ENCODE peak calls at places on chromosome 5, in eight cellular contexts. One of them, this sample, is unnamed.

GRCh38 chr5:171750316-171750788 is 35.3 kb upstream of the SMIM23 start:
- DNase-seq in HepG2: peak
- DNase-seq in neural progenitor cell: peak
- DNase-seq in SK-N-SH: peak
- DNase-seq in fibroblast of lung: peak
- DNase-seq in mammary epithelial cell: no peak
- DNase-seq in GM23248: peak
- DNase-seq in A549: peak
- DNase-seq in this sample: peak

GRCh38 chr5:40813698-40814281 is 15.6 kb upstream of the PRKAA1 start:
- DNase-seq in HepG2: no peak
- DNase-seq in neural progenitor cell: peak
- DNase-seq in SK-N-SH: no peak
- DNase-seq in fibroblast of lung: no peak
- DNase-seq in mammary epithelial cell: no peak
- DNase-seq in GM23248: no peak
- DNase-seq in A549: no peak
- DNase-seq in this sample: no peak

GRCh38 chr5:38796000-38796738 is 49.6 kb upstream of the OSMR start:
- DNase-seq in HepG2: no peak
- DNase-seq in neural progenitor cell: no peak
- DNase-seq in SK-N-SH: no peak
- DNase-seq in fibroblast of lung: no peak
- DNase-seq in mammary epithelial cell: no peak
- DNase-seq in GM23248: peak
- DNase-seq in A549: no peak
- DNase-seq in this sample: no peak

GRCh38 chr5:67493676-67494075 is 297.1 kb upstream of the CD180 start:
- DNase-seq in HepG2: peak
- DNase-seq in neural progenitor cell: peak
- DNase-seq in SK-N-SH: peak
- DNase-seq in fibroblast of lung: peak
- DNase-seq in mammary epithelial cell: peak
- DNase-seq in GM23248: peak
- DNase-seq in A549: peak
- DNase-seq in this sample: no peak

GRCh38 chr5:6791031-6791577 is 77.9 kb downstream of the TENT4A start:
- DNase-seq in HepG2: no peak
- DNase-seq in neural progenitor cell: no peak
- DNase-seq in SK-N-SH: no peak
- DNase-seq in fibroblast of lung: no peak
- DNase-seq in mammary epithelial cell: no peak
- DNase-seq in GM23248: no peak
- DNase-seq in A549: no peak
- DNase-seq in this sample: no peak

GRCh38 chr5:69367697-69368279 is 1.5 kb downstream of the AK6 start:
- DNase-seq in HepG2: no peak
- DNase-seq in neural progenitor cell: no peak
- DNase-seq in SK-N-SH: no peak
- DNase-seq in fibroblast of lung: no peak
- DNase-seq in mammary epithelial cell: no peak
- DNase-seq in GM23248: no peak
- DNase-seq in A549: no peak
- DNase-seq in this sample: no peak

GRCh38 chr5:19733612-19734495 is 254.1 kb downstream of the CDH18 start:
- DNase-seq in HepG2: no peak
- DNase-seq in neural progenitor cell: no peak
- DNase-seq in SK-N-SH: no peak
- DNase-seq in fibroblast of lung: peak
- DNase-seq in mammary epithelial cell: peak
- DNase-seq in GM23248: no peak
- DNase-seq in A549: no peak
- DNase-seq in this sample: no peak

GRCh38 chr5:56734066-56734766 is 81.1 kb upstream of the MAP3K1 start:
- DNase-seq in HepG2: no peak
- DNase-seq in neural progenitor cell: no peak
- DNase-seq in SK-N-SH: no peak
- DNase-seq in fibroblast of lung: no peak
- DNase-seq in mammary epithelial cell: no peak
- DNase-seq in GM23248: no peak
- DNase-seq in A549: no peak
- DNase-seq in this sample: no peak

GRCh38 chr5:148583421-148583965 is 70.8 kb downstream of the HTR4 start:
- DNase-seq in HepG2: no peak
- DNase-seq in neural progenitor cell: no peak
- DNase-seq in SK-N-SH: no peak
- DNase-seq in fibroblast of lung: no peak
- DNase-seq in mammary epithelial cell: no peak
- DNase-seq in GM23248: no peak
- DNase-seq in A549: no peak
- DNase-seq in this sample: no peak

GRCh38 chr5:179185256-179186091 is 125.3 kb downstream of the ZNF354C start:
- DNase-seq in HepG2: no peak
- DNase-seq in neural progenitor cell: no peak
- DNase-seq in SK-N-SH: no peak
- DNase-seq in fibroblast of lung: no peak
- DNase-seq in mammary epithelial cell: no peak
- DNase-seq in GM23248: no peak
- DNase-seq in A549: no peak
- DNase-seq in this sample: no peak

GRCh38 chr5:33448118-33448517 is 7.4 kb downstream of the TARS1 start:
- DNase-seq in HepG2: no peak
- DNase-seq in neural progenitor cell: no peak
- DNase-seq in SK-N-SH: no peak
- DNase-seq in fibroblast of lung: no peak
- DNase-seq in mammary epithelial cell: no peak
- DNase-seq in GM23248: no peak
- DNase-seq in A549: no peak
- DNase-seq in this sample: no peak
- H3K4me2 ChIP-seq in HepG2: no peak
- H3K4me2 ChIP-seq in neural progenitor cell: no peak
- H3K4me2 ChIP-seq in SK-N-SH: no peak
- H3K4me2 ChIP-seq in fibroblast of lung: no peak
- H3K4me2 ChIP-seq in mammary epithelial cell: no peak
- H3K4me2 ChIP-seq in GM23248: no peak
- H3K4me2 ChIP-seq in A549: no peak
- H3K4me2 ChIP-seq in this sample: no peak

DNA sequence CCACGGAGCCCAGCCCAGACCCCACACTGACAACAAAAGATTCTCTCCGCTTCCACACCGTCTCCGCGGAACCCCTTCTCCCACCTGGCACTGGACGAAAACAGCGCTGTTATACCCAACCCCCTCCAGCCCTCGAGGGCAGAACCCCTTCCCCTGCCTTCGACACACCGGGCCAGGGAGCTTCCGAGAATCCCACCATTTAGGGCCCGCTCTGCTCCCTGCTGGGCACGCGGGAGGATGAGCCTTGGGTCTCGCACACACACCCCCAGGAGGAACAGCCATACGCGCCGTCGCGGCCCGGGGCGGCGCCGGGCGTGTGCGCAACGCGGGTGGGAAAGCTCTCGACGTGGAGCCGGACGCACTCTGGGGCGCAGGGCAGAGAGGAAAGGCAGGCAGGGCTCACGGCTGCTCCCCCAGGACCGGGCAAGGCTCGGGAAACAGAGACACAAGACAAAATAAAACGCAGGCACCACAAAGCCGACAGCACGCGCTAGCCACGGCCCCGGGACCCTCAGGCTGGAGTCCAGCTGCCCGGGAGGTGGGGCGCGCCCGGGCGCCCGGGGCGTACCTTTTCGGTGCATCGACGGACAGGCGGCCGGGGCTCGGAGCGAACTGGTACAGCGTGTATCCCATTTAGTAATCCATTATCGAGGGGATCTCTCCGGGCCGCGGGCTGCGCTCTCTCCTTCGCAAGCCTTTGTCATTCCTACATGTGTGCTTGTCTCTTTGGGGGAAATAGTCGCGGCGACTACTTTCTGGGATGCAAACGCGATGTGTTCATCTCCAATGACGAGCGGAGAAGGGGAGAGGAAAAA is 799 bp downstream of the SEMA6A start:
- DNase-seq in HepG2: no peak
- DNase-seq in neural progenitor cell: peak
- DNase-seq in SK-N-SH: peak
- DNase-seq in fibroblast of lung: peak
- DNase-seq in mammary epithelial cell: peak
- DNase-seq in GM23248: peak
- DNase-seq in A549: peak
- DNase-seq in this sample: no peak
- H3K4me2 ChIP-seq in HepG2: peak
- H3K4me2 ChIP-seq in neural progenitor cell: peak
- H3K4me2 ChIP-seq in SK-N-SH: peak
- H3K4me2 ChIP-seq in fibroblast of lung: peak
- H3K4me2 ChIP-seq in mammary epithelial cell: peak
- H3K4me2 ChIP-seq in GM23248: peak
- H3K4me2 ChIP-seq in A549: peak
- H3K4me2 ChIP-seq in this sample: no peak

GRCh38 chr5:78746990-78747389 is 98.4 kb upstream of the LHFPL2 start:
- DNase-seq in HepG2: no peak
- DNase-seq in neural progenitor cell: peak
- DNase-seq in SK-N-SH: no peak
- DNase-seq in fibroblast of lung: no peak
- DNase-seq in mammary epithelial cell: no peak
- DNase-seq in GM23248: no peak
- DNase-seq in A549: no peak
- DNase-seq in this sample: no peak
- H3K4me2 ChIP-seq in HepG2: no peak
- H3K4me2 ChIP-seq in neural progenitor cell: no peak
- H3K4me2 ChIP-seq in SK-N-SH: peak
- H3K4me2 ChIP-seq in fibroblast of lung: peak
- H3K4me2 ChIP-seq in mammary epithelial cell: no peak
- H3K4me2 ChIP-seq in GM23248: peak
- H3K4me2 ChIP-seq in A549: no peak
- H3K4me2 ChIP-seq in this sample: no peak

DNA sequence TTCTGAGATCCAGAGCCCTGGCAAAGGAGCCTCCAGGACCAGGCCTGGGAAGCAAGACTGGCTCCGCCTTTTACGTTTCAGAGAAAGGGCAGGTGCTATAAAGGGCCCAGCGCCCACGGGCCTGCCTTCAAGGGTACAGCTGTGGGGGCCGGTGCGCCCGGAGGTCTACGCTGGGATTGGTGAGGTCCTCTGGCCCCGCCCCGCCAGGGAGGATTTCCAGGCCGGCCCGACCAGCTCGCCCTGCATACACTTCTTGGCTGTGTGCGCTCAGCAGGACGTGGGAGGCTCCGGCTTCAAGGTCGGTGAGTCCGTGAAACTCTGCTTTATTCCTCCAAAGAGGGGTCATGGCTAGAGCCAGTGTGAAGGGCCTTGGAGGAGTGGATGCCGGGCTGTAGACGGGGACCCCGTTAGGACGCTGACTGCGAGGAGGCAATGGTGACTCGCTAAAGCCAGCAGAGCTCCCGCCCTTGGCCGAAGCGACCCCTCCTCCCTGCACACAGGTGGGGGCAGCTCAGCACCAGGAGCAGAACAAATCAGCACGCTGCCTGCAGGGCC is at the start of gene CKMT2:
- DNase-seq in HepG2: peak
- DNase-seq in neural progenitor cell: peak
- DNase-seq in SK-N-SH: no peak
- DNase-seq in fibroblast of lung: peak
- DNase-seq in mammary epithelial cell: no peak
- DNase-seq in GM23248: peak
- DNase-seq in A549: no peak
- DNase-seq in this sample: peak
- H3K4me2 ChIP-seq in HepG2: peak
- H3K4me2 ChIP-seq in neural progenitor cell: peak
- H3K4me2 ChIP-seq in SK-N-SH: no peak
- H3K4me2 ChIP-seq in fibroblast of lung: peak
- H3K4me2 ChIP-seq in mammary epithelial cell: peak
- H3K4me2 ChIP-seq in GM23248: no peak
- H3K4me2 ChIP-seq in A549: no peak
- H3K4me2 ChIP-seq in this sample: no peak

GRCh38 chr5:83096660-83097334 is 19.4 kb downstream of the XRCC4 start:
- DNase-seq in HepG2: no peak
- DNase-seq in neural progenitor cell: no peak
- DNase-seq in SK-N-SH: no peak
- DNase-seq in fibroblast of lung: peak
- DNase-seq in mammary epithelial cell: peak
- DNase-seq in GM23248: peak
- DNase-seq in A549: no peak
- DNase-seq in this sample: no peak
- H3K4me2 ChIP-seq in HepG2: no peak
- H3K4me2 ChIP-seq in neural progenitor cell: no peak
- H3K4me2 ChIP-seq in SK-N-SH: peak
- H3K4me2 ChIP-seq in fibroblast of lung: no peak
- H3K4me2 ChIP-seq in mammary epithelial cell: no peak
- H3K4me2 ChIP-seq in GM23248: peak
- H3K4me2 ChIP-seq in A549: no peak
- H3K4me2 ChIP-seq in this sample: no peak